ENCODE peak calls at places on chromosomes 16 and 17, in eight cellular contexts. One of them, this sample, is unnamed.

GRCh38 chr17:44745301-44745700 is 13.5 kb upstream of the ADAM11 start:
- DNase-seq in HL-60: no peak
- DNase-seq in pancreas: no peak
- DNase-seq in A549: no peak
- DNase-seq in stomach: no peak
- DNase-seq in omental fat pad: no peak
- DNase-seq in endodermal cell: peak
- DNase-seq in dorsolateral prefrontal cortex: no peak
- DNase-seq in this sample: no peak

GRCh38 chr17:44137891-44138709 is 3.6 kb upstream of the HROB start:
- DNase-seq in HL-60: no peak
- DNase-seq in pancreas: peak
- DNase-seq in A549: peak
- DNase-seq in stomach: peak
- DNase-seq in omental fat pad: peak
- DNase-seq in endodermal cell: peak
- DNase-seq in dorsolateral prefrontal cortex: peak
- DNase-seq in this sample: no peak

GRCh38 chr16:14303654-14304394 is 232.7 kb downstream of the MRTFB start:
- DNase-seq in HL-60: no peak
- DNase-seq in pancreas: peak
- DNase-seq in A549: no peak
- DNase-seq in stomach: no peak
- DNase-seq in omental fat pad: no peak
- DNase-seq in endodermal cell: peak
- DNase-seq in dorsolateral prefrontal cortex: no peak
- DNase-seq in this sample: no peak

GRCh38 chr17:1709971-1710806 is at the start of gene TLCD2:
- DNase-seq in HL-60: no peak
- DNase-seq in pancreas: peak
- DNase-seq in A549: peak
- DNase-seq in stomach: peak
- DNase-seq in omental fat pad: no peak
- DNase-seq in endodermal cell: peak
- DNase-seq in dorsolateral prefrontal cortex: no peak
- DNase-seq in this sample: no peak

GRCh38 chr17:74873874-74874614 is 1.2 kb upstream of the FDXR start:
- DNase-seq in HL-60: peak
- DNase-seq in pancreas: no peak
- DNase-seq in A549: peak
- DNase-seq in stomach: no peak
- DNase-seq in omental fat pad: no peak
- DNase-seq in endodermal cell: no peak
- DNase-seq in dorsolateral prefrontal cortex: no peak
- DNase-seq in this sample: no peak

GRCh38 chr16:28067604-28068382 is 4.3 kb upstream of the GSG1L start:
- DNase-seq in HL-60: no peak
- DNase-seq in pancreas: no peak
- DNase-seq in A549: no peak
- DNase-seq in stomach: no peak
- DNase-seq in omental fat pad: no peak
- DNase-seq in endodermal cell: no peak
- DNase-seq in dorsolateral prefrontal cortex: no peak
- DNase-seq in this sample: no peak

GRCh38 chr17:46777943-46778915 is 40.3 kb downstream of the WNT3 start:
- DNase-seq in HL-60: peak
- DNase-seq in pancreas: no peak
- DNase-seq in A549: peak
- DNase-seq in stomach: no peak
- DNase-seq in omental fat pad: no peak
- DNase-seq in endodermal cell: peak
- DNase-seq in dorsolateral prefrontal cortex: no peak
- DNase-seq in this sample: no peak

GRCh38 chr16:14284371-14284770 is 213.3 kb downstream of the MRTFB start:
- DNase-seq in HL-60: no peak
- DNase-seq in pancreas: no peak
- DNase-seq in A549: no peak
- DNase-seq in stomach: no peak
- DNase-seq in omental fat pad: no peak
- DNase-seq in endodermal cell: no peak
- DNase-seq in dorsolateral prefrontal cortex: no peak
- DNase-seq in this sample: no peak

GRCh38 chr17:29124135-29124930 is 55.9 kb downstream of the MYO18A start:
- DNase-seq in HL-60: peak
- DNase-seq in pancreas: no peak
- DNase-seq in A549: peak
- DNase-seq in stomach: peak
- DNase-seq in omental fat pad: no peak
- DNase-seq in endodermal cell: peak
- DNase-seq in dorsolateral prefrontal cortex: no peak
- DNase-seq in this sample: no peak

GRCh38 chr16:50490828-50491227 is 57.4 kb upstream of the NKD1 start:
- DNase-seq in HL-60: no peak
- DNase-seq in pancreas: no peak
- DNase-seq in A549: no peak
- DNase-seq in stomach: no peak
- DNase-seq in omental fat pad: no peak
- DNase-seq in endodermal cell: peak
- DNase-seq in dorsolateral prefrontal cortex: no peak
- DNase-seq in this sample: no peak

GRCh38 chr16:57300387-57301125 is 16.1 kb upstream of the PLLP start:
- DNase-seq in HL-60: peak
- DNase-seq in pancreas: peak
- DNase-seq in A549: peak
- DNase-seq in stomach: peak
- DNase-seq in omental fat pad: peak
- DNase-seq in endodermal cell: peak
- DNase-seq in dorsolateral prefrontal cortex: peak
- DNase-seq in this sample: peak

GRCh38 chr16:57299009-57299718 is 14.7 kb upstream of the PLLP start:
- DNase-seq in HL-60: no peak
- DNase-seq in pancreas: peak
- DNase-seq in A549: peak
- DNase-seq in stomach: peak
- DNase-seq in omental fat pad: peak
- DNase-seq in endodermal cell: no peak
- DNase-seq in dorsolateral prefrontal cortex: no peak
- DNase-seq in this sample: no peak

GRCh38 chr16:57301126-57301817 is 16.8 kb upstream of the PLLP start:
- DNase-seq in HL-60: no peak
- DNase-seq in pancreas: peak
- DNase-seq in A549: no peak
- DNase-seq in stomach: no peak
- DNase-seq in omental fat pad: no peak
- DNase-seq in endodermal cell: peak
- DNase-seq in dorsolateral prefrontal cortex: peak
- DNase-seq in this sample: no peak

GRCh38 chr16:57297856-57298255 is 13.4 kb upstream of the PLLP start:
- DNase-seq in HL-60: peak
- DNase-seq in pancreas: no peak
- DNase-seq in A549: no peak
- DNase-seq in stomach: no peak
- DNase-seq in omental fat pad: no peak
- DNase-seq in endodermal cell: no peak
- DNase-seq in dorsolateral prefrontal cortex: no peak
- DNase-seq in this sample: no peak

DNA sequence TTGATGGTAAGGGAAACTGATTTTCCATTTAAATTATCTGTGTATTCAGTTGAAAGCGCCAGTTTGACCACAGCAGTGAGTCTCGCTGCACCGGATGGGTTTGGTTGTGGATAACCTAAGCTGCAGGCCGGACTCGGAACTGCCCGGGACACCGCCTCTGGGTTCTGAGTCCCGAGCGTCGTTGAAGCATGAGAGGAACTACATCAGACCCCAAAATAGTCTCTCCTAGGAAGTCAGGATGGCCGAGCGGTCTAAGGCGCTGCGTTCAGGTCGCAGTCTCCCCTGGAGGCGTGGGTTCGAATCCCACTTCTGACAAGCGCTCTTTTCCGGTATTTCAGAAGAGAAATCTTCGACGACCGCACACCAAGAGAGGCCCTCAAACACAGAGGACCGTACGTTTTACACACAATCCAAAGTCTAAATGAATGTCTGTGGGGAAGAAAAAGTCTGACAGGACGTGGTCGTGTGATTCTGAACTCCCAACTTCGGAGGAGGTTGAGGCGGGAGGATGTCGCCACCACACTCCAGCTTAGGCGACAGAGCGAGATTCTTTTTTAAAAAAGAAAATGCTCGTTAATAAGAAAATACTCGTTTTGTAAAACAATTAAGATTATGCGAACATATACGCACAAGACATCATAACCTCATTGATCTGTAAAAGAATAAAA is 15.4 kb upstream of the PLLP start:
- DNase-seq in HL-60: peak
- DNase-seq in pancreas: peak
- DNase-seq in A549: peak
- DNase-seq in stomach: peak
- DNase-seq in omental fat pad: peak
- DNase-seq in endodermal cell: peak
- DNase-seq in dorsolateral prefrontal cortex: peak
- DNase-seq in this sample: peak
- TF ChIP-seq CTCF in HL-60: no peak
- TF ChIP-seq CTCF in pancreas: peak
- TF ChIP-seq CTCF in A549: no peak
- TF ChIP-seq CTCF in stomach: no peak
- TF ChIP-seq CTCF in omental fat pad: peak
- TF ChIP-seq CTCF in endodermal cell: peak
- TF ChIP-seq CTCF in dorsolateral prefrontal cortex: peak
- TF ChIP-seq CTCF in this sample: peak

DNA sequence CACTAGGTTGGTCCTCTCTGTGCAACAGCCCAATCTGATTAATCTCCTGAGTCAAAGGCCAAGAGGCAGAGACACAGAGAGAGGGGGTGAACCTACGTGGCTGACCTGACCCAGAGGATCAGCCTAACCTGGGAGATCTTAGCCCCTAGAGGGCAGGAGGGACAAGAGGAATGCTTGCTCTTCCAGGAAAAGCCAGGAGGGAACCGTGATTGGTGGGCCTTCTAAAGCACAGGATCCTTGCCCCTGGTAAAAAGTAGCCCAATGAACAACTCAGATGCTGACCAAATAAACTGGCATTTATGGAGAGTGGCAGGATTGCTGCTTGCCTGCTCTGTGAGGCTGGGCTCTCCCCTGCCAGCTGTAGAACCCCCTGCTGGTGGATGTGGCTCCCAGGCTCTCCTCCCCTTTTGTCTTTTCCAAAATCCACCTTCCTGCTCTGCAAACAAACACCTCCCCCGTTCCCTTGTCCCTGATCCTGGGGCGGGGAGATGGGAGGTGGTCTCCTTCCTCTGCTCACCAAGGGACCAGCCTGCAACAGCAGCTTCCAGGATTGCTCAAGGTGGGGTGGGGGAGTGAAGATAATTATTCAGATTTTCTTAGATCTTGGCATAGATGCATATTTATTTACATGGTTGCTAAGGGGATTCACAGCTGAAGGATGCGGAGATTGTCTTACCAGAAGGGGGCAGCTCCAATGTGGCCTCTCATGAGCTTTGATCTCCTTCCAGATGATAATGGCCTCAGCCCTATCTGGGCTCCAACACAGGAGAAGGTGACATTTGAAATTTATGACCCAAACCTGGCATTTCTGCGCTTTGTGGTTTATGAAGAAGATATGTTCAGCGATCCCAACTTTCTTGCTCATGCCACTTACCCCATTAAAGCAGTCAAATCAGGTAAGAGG is 71.9 kb downstream of the SDR42E1 start:
- DNase-seq in HL-60: no peak
- DNase-seq in pancreas: no peak
- DNase-seq in A549: peak
- DNase-seq in stomach: no peak
- DNase-seq in omental fat pad: no peak
- DNase-seq in endodermal cell: peak
- DNase-seq in dorsolateral prefrontal cortex: no peak
- DNase-seq in this sample: no peak
- TF ChIP-seq CTCF in HL-60: no peak
- TF ChIP-seq CTCF in pancreas: no peak
- TF ChIP-seq CTCF in A549: no peak
- TF ChIP-seq CTCF in stomach: no peak
- TF ChIP-seq CTCF in omental fat pad: no peak
- TF ChIP-seq CTCF in endodermal cell: peak
- TF ChIP-seq CTCF in dorsolateral prefrontal cortex: no peak
- TF ChIP-seq CTCF in this sample: no peak

GRCh38 chr16:49003022-49003421 is 278.6 kb downstream of the CBLN1 start:
- DNase-seq in HL-60: no peak
- DNase-seq in pancreas: no peak
- DNase-seq in A549: no peak
- DNase-seq in stomach: no peak
- DNase-seq in omental fat pad: no peak
- DNase-seq in endodermal cell: no peak
- DNase-seq in dorsolateral prefrontal cortex: no peak
- DNase-seq in this sample: no peak

GRCh38 chr16:48999508-48999907 is 282.1 kb downstream of the CBLN1 start:
- DNase-seq in HL-60: no peak
- DNase-seq in pancreas: no peak
- DNase-seq in A549: no peak
- DNase-seq in stomach: no peak
- DNase-seq in omental fat pad: no peak
- DNase-seq in endodermal cell: no peak
- DNase-seq in dorsolateral prefrontal cortex: no peak
- DNase-seq in this sample: no peak

GRCh38 chr16:48997946-48998345 is 283.7 kb downstream of the CBLN1 start:
- DNase-seq in HL-60: no peak
- DNase-seq in pancreas: no peak
- DNase-seq in A549: no peak
- DNase-seq in stomach: no peak
- DNase-seq in omental fat pad: no peak
- DNase-seq in endodermal cell: no peak
- DNase-seq in dorsolateral prefrontal cortex: no peak
- DNase-seq in this sample: no peak

GRCh38 chr16:48999034-48999433 is 282.6 kb downstream of the CBLN1 start:
- DNase-seq in HL-60: no peak
- DNase-seq in pancreas: no peak
- DNase-seq in A549: no peak
- DNase-seq in stomach: no peak
- DNase-seq in omental fat pad: no peak
- DNase-seq in endodermal cell: no peak
- DNase-seq in dorsolateral prefrontal cortex: no peak
- DNase-seq in this sample: no peak

GRCh38 chr16:49000594-49000993 is 281.0 kb downstream of the CBLN1 start:
- DNase-seq in HL-60: no peak
- DNase-seq in pancreas: no peak
- DNase-seq in A549: no peak
- DNase-seq in stomach: no peak
- DNase-seq in omental fat pad: no peak
- DNase-seq in endodermal cell: peak
- DNase-seq in dorsolateral prefrontal cortex: no peak
- DNase-seq in this sample: no peak
- TF ChIP-seq CTCF in HL-60: no peak
- TF ChIP-seq CTCF in pancreas: peak
- TF ChIP-seq CTCF in A549: peak
- TF ChIP-seq CTCF in stomach: no peak
- TF ChIP-seq CTCF in omental fat pad: no peak
- TF ChIP-seq CTCF in endodermal cell: peak
- TF ChIP-seq CTCF in dorsolateral prefrontal cortex: peak
- TF ChIP-seq CTCF in this sample: no peak

DNA sequence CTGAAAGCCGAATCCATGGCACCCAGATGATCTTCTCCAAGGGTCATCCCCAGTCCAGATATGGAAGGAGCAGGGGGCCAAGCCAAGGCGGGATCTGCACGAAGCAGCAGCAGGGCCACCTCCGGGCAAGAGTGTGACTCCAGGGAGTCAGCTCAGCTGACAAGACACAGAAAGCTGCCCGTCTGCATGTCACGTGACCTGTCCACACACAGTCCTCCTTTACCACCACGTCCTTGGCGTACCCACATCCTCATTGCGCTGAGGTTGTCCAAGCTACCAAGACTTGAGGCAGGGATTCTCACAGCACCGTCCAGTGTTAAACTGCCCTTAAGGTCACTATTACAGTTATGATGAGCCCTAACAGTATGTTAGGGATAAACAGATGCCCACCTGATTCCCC is 11.3 kb upstream of the CYTH1 start:
- DNase-seq in HL-60: no peak
- DNase-seq in pancreas: no peak
- DNase-seq in A549: no peak
- DNase-seq in stomach: no peak
- DNase-seq in omental fat pad: no peak
- DNase-seq in endodermal cell: no peak
- DNase-seq in dorsolateral prefrontal cortex: no peak
- DNase-seq in this sample: no peak
- TF ChIP-seq CTCF in HL-60: no peak
- TF ChIP-seq CTCF in pancreas: no peak
- TF ChIP-seq CTCF in A549: no peak
- TF ChIP-seq CTCF in stomach: no peak
- TF ChIP-seq CTCF in omental fat pad: no peak
- TF ChIP-seq CTCF in endodermal cell: no peak
- TF ChIP-seq CTCF in dorsolateral prefrontal cortex: no peak
- TF ChIP-seq CTCF in this sample: no peak

This sample was measured in natural killer cell.